ENCODE peak calls at places on chromosomes 16 and 17, in seven cellular contexts. One of them, this sample, is unnamed.

GRCh38 chr17:19410875-19411291 is at the start of gene RNF112:
- DNase-seq in GM23338: peak
- DNase-seq in GM13977: no peak
- DNase-seq in HL-60: no peak
- DNase-seq in cardiac muscle cell: peak
- DNase-seq in mammary epithelial cell: no peak
- DNase-seq in thoracic aorta: no peak
- DNase-seq in this sample: no peak

GRCh38 chr17:75617675-75618074 is 15.6 kb upstream of the SMIM5 start:
- DNase-seq in GM23338: no peak
- DNase-seq in GM13977: no peak
- DNase-seq in HL-60: no peak
- DNase-seq in cardiac muscle cell: no peak
- DNase-seq in mammary epithelial cell: no peak
- DNase-seq in thoracic aorta: no peak
- DNase-seq in this sample: no peak

GRCh38 chr16:67456383-67457140 is 24.4 kb downstream of the ATP6V0D1 start:
- DNase-seq in GM23338: peak
- DNase-seq in GM13977: no peak
- DNase-seq in HL-60: no peak
- DNase-seq in cardiac muscle cell: peak
- DNase-seq in mammary epithelial cell: peak
- DNase-seq in thoracic aorta: peak
- DNase-seq in this sample: no peak

GRCh38 chr17:55607736-55608341 is 96.6 kb upstream of the SMIM36 start:
- DNase-seq in GM23338: no peak
- DNase-seq in GM13977: no peak
- DNase-seq in HL-60: no peak
- DNase-seq in cardiac muscle cell: peak
- DNase-seq in mammary epithelial cell: no peak
- DNase-seq in thoracic aorta: no peak
- DNase-seq in this sample: no peak

GRCh38 chr16:28308794-28309535 is 16.6 kb downstream of the SBK1 start:
- DNase-seq in GM23338: no peak
- DNase-seq in GM13977: no peak
- DNase-seq in HL-60: no peak
- DNase-seq in cardiac muscle cell: no peak
- DNase-seq in mammary epithelial cell: no peak
- DNase-seq in thoracic aorta: no peak
- DNase-seq in this sample: no peak

GRCh38 chr16:2515180-2515803 is 1.5 kb downstream of the ATP6V0C start:
- DNase-seq in GM23338: no peak
- DNase-seq in GM13977: no peak
- DNase-seq in HL-60: peak
- DNase-seq in cardiac muscle cell: no peak
- DNase-seq in mammary epithelial cell: no peak
- DNase-seq in thoracic aorta: no peak
- DNase-seq in this sample: no peak

GRCh38 chr17:79777166-79777843 is 643 bp upstream of the CBX2 start:
- DNase-seq in GM23338: peak
- DNase-seq in GM13977: peak
- DNase-seq in HL-60: peak
- DNase-seq in cardiac muscle cell: peak
- DNase-seq in mammary epithelial cell: peak
- DNase-seq in thoracic aorta: no peak
- DNase-seq in this sample: peak

GRCh38 chr16:85883813-85884212 is 15.1 kb upstream of the IRF8 start:
- DNase-seq in GM23338: no peak
- DNase-seq in GM13977: no peak
- DNase-seq in HL-60: no peak
- DNase-seq in cardiac muscle cell: no peak
- DNase-seq in mammary epithelial cell: no peak
- DNase-seq in thoracic aorta: no peak
- DNase-seq in this sample: no peak

GRCh38 chr17:75689441-75689873 is 22.3 kb downstream of the SAP30BP start:
- DNase-seq in GM23338: no peak
- DNase-seq in GM13977: peak
- DNase-seq in HL-60: peak
- DNase-seq in cardiac muscle cell: no peak
- DNase-seq in mammary epithelial cell: peak
- DNase-seq in thoracic aorta: no peak
- DNase-seq in this sample: peak

GRCh38 chr17:73494096-73494954 is 149.9 kb downstream of the SDK2 start:
- DNase-seq in GM23338: no peak
- DNase-seq in GM13977: no peak
- DNase-seq in HL-60: no peak
- DNase-seq in cardiac muscle cell: no peak
- DNase-seq in mammary epithelial cell: no peak
- DNase-seq in thoracic aorta: no peak
- DNase-seq in this sample: no peak

GRCh38 chr16:50282010-50282538 is 15.7 kb downstream of the ADCY7 start:
- DNase-seq in GM23338: no peak
- DNase-seq in GM13977: peak
- DNase-seq in HL-60: peak
- DNase-seq in cardiac muscle cell: peak
- DNase-seq in mammary epithelial cell: no peak
- DNase-seq in thoracic aorta: no peak
- DNase-seq in this sample: peak

GRCh38 chr16:83603981-83604570 is 203.7 kb upstream of the HSBP1 start:
- DNase-seq in GM23338: no peak
- DNase-seq in GM13977: no peak
- DNase-seq in HL-60: no peak
- DNase-seq in cardiac muscle cell: no peak
- DNase-seq in mammary epithelial cell: no peak
- DNase-seq in thoracic aorta: no peak
- DNase-seq in this sample: no peak

GRCh38 chr17:19750020-19750572 is 2.0 kb upstream of the ALDH3A1 start:
- DNase-seq in GM23338: no peak
- DNase-seq in GM13977: no peak
- DNase-seq in HL-60: no peak
- DNase-seq in cardiac muscle cell: no peak
- DNase-seq in mammary epithelial cell: no peak
- DNase-seq in thoracic aorta: no peak
- DNase-seq in this sample: peak

GRCh38 chr16:47729701-47730100 is 268.6 kb downstream of the PHKB start:
- DNase-seq in GM23338: no peak
- DNase-seq in GM13977: peak
- DNase-seq in HL-60: no peak
- DNase-seq in cardiac muscle cell: no peak
- DNase-seq in mammary epithelial cell: no peak
- DNase-seq in thoracic aorta: no peak
- DNase-seq in this sample: no peak

GRCh38 chr16:15933781-15934180 is 15.6 kb upstream of the ABCC1 start:
- DNase-seq in GM23338: no peak
- DNase-seq in GM13977: no peak
- DNase-seq in HL-60: no peak
- DNase-seq in cardiac muscle cell: no peak
- DNase-seq in mammary epithelial cell: no peak
- DNase-seq in thoracic aorta: no peak
- DNase-seq in this sample: no peak

GRCh38 chr16:30166202-30166902 is 17.1 kb upstream of the CORO1A start:
- DNase-seq in GM23338: no peak
- DNase-seq in GM13977: peak
- DNase-seq in HL-60: peak
- DNase-seq in cardiac muscle cell: no peak
- DNase-seq in mammary epithelial cell: no peak
- DNase-seq in thoracic aorta: no peak
- DNase-seq in this sample: peak

GRCh38 chr16:73228649-73229048 is 180.7 kb upstream of the ZFHX3 start:
- DNase-seq in GM23338: no peak
- DNase-seq in GM13977: no peak
- DNase-seq in HL-60: no peak
- DNase-seq in cardiac muscle cell: peak
- DNase-seq in mammary epithelial cell: no peak
- DNase-seq in thoracic aorta: no peak
- DNase-seq in this sample: no peak

GRCh38 chr17:77882040-77882439 is 76.5 kb upstream of the TNRC6C start:
- DNase-seq in GM23338: no peak
- DNase-seq in GM13977: no peak
- DNase-seq in HL-60: no peak
- DNase-seq in cardiac muscle cell: no peak
- DNase-seq in mammary epithelial cell: no peak
- DNase-seq in thoracic aorta: no peak
- DNase-seq in this sample: no peak

GRCh38 chr17:63571632-63572310 is 21.5 kb downstream of the DCAF7 start:
- DNase-seq in GM23338: no peak
- DNase-seq in GM13977: no peak
- DNase-seq in HL-60: peak
- DNase-seq in cardiac muscle cell: peak
- DNase-seq in mammary epithelial cell: peak
- DNase-seq in thoracic aorta: no peak
- DNase-seq in this sample: no peak

GRCh38 chr16:669666-670065 is 1.7 kb downstream of the RHOT2 start:
- DNase-seq in GM23338: no peak
- DNase-seq in GM13977: no peak
- DNase-seq in HL-60: no peak
- DNase-seq in cardiac muscle cell: no peak
- DNase-seq in mammary epithelial cell: no peak
- DNase-seq in thoracic aorta: no peak
- DNase-seq in this sample: no peak

GRCh38 chr16:28210979-28211505 is 723 bp downstream of the XPO6 start:
- DNase-seq in GM23338: peak
- DNase-seq in GM13977: peak
- DNase-seq in HL-60: peak
- DNase-seq in cardiac muscle cell: peak
- DNase-seq in mammary epithelial cell: peak
- DNase-seq in thoracic aorta: peak
- DNase-seq in this sample: peak

GRCh38 chr17:2289878-2290478 is 13.6 kb downstream of the SMG6 start:
- DNase-seq in GM23338: no peak
- DNase-seq in GM13977: no peak
- DNase-seq in HL-60: no peak
- DNase-seq in cardiac muscle cell: no peak
- DNase-seq in mammary epithelial cell: peak
- DNase-seq in thoracic aorta: no peak
- DNase-seq in this sample: peak

DNA sequence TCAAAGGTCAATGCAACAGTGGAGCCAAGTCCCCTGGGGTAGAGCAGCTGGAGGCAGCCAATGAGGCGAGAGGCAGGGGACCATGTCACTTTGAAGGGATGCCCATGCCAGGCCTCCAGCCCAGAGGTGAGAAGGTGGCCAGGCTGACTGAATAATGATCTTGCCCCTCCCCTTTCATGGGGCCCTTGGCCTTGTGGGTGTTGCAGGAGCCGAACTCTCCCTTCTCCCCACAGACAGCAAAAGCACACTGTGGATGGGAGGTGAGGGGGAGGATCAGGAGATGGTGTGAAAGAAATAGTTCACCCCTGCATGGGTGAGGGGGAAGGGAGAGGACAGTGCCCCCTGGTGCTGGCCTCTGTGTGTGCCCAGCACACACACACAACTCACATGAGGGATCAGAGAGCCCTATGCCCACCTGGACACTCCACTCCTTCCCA is 15.8 kb upstream of the TBX21 start:
- DNase-seq in GM23338: peak
- DNase-seq in GM13977: no peak
- DNase-seq in HL-60: no peak
- DNase-seq in cardiac muscle cell: no peak
- DNase-seq in mammary epithelial cell: no peak
- DNase-seq in thoracic aorta: no peak
- DNase-seq in this sample: no peak
- TF ChIP-seq CTCF in GM23338: peak
- TF ChIP-seq CTCF in GM13977: peak
- TF ChIP-seq CTCF in HL-60: no peak
- TF ChIP-seq CTCF in cardiac muscle cell: peak
- TF ChIP-seq CTCF in mammary epithelial cell: no peak
- TF ChIP-seq CTCF in thoracic aorta: no peak
- TF ChIP-seq CTCF in this sample: peak

DNA sequence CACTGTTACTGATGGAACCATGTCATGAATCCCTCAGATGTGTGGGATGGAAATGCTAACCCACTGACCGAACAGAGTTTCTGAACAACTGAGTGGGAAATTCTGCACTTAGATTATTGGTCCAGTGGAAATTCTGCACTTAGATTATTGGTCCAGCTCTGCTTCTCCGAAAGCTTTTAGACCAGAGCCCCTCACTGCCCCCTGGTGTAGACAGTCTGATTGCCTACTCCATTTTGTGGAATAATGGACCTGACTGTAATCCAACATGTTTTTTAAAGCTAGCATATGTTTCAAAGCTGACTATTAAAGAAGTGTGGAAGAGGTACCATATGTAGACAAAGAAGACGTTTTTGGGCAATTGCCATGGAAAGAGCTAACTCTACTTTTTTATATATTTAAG is 50.3 kb upstream of the TBX2 start:
- DNase-seq in GM23338: no peak
- DNase-seq in GM13977: no peak
- DNase-seq in HL-60: no peak
- DNase-seq in cardiac muscle cell: no peak
- DNase-seq in mammary epithelial cell: no peak
- DNase-seq in thoracic aorta: no peak
- DNase-seq in this sample: peak
- TF ChIP-seq CTCF in GM23338: peak
- TF ChIP-seq CTCF in GM13977: no peak
- TF ChIP-seq CTCF in HL-60: no peak
- TF ChIP-seq CTCF in cardiac muscle cell: peak
- TF ChIP-seq CTCF in mammary epithelial cell: no peak
- TF ChIP-seq CTCF in thoracic aorta: peak
- TF ChIP-seq CTCF in this sample: peak

GRCh38 chr17:53516643-53517042 is 306.1 kb upstream of the KIF2B start:
- DNase-seq in GM23338: peak
- DNase-seq in GM13977: no peak
- DNase-seq in HL-60: no peak
- DNase-seq in cardiac muscle cell: peak
- DNase-seq in mammary epithelial cell: peak
- DNase-seq in thoracic aorta: no peak
- DNase-seq in this sample: no peak
- TF ChIP-seq CTCF in GM23338: peak
- TF ChIP-seq CTCF in GM13977: no peak
- TF ChIP-seq CTCF in HL-60: no peak
- TF ChIP-seq CTCF in cardiac muscle cell: peak
- TF ChIP-seq CTCF in mammary epithelial cell: peak
- TF ChIP-seq CTCF in thoracic aorta: no peak
- TF ChIP-seq CTCF in this sample: no peak

DNA sequence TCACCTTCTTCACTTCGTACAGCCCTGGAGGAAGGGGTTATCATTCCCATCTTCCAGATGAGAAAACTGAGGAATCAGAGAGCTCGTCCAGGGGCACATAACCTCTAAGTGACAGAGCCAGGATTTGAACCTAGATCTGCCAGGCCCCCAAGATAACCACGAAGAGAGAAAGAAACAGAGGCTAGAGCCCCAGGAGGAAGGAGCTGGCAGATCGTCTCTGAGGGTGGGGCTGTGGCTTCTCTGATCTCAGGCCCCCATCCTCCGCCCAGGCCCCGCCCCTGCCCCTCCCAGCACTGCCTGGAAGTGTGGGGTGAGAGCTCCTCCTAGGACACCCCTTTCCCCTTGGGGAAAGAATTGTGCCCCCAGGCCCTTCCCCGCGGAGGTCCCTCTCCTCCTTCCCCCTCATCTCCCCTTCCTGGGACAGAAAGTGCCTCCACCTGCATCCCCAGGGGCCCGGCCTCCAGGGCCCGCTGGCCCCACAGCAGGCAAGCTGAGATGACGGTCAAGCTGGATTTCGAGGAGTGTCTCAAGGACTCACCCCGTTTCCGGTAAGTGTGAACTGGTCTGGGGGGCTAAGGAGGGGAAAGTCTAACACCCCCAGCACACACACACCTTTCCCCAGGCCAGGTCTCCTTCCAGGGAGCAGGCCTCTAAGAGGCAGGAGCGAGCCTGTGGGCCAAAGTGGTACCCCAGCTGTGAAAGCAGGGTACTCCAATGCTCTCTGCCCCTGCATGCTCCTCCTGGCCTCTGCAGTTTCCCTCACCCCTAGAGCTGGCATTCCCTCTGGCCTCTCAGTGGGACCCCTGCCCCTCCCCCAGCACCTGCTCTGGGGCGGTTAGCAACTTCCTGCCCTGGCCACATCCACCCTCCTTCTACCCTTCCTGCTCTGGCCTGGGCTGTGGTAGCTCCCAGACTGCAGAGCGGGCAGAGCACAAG is at the start of gene ACAP1:
- DNase-seq in GM23338: peak
- DNase-seq in GM13977: peak
- DNase-seq in HL-60: peak
- DNase-seq in cardiac muscle cell: no peak
- DNase-seq in mammary epithelial cell: no peak
- DNase-seq in thoracic aorta: no peak
- DNase-seq in this sample: peak
- TF ChIP-seq CTCF in GM23338: no peak
- TF ChIP-seq CTCF in GM13977: peak
- TF ChIP-seq CTCF in HL-60: no peak
- TF ChIP-seq CTCF in cardiac muscle cell: no peak
- TF ChIP-seq CTCF in mammary epithelial cell: no peak
- TF ChIP-seq CTCF in thoracic aorta: no peak
- TF ChIP-seq CTCF in this sample: no peak

This sample was measured in GM12865.